ENCODE peak calls at places on chromosomes 7 and 10, in seven cellular contexts. E is IMR-90, A is H9, T is cardiac muscle cell, Y is left lung, U is A549, X is upper lobe of right lung. Q is an unnamed sample.

GRCh38 chr7:150458756-150459155 is 8.3 kb downstream of the GIMAP8 start:
- DNase-seq in E (no peak), A (no peak), T (no peak), Y (no peak), U (no peak), X (no peak), Q (no peak)

GRCh38 chr7:81175291-81175942 is 256.6 kb upstream of the SEMA3C start:
- DNase-seq in E (no peak), A (no peak), T (no peak), Y (no peak), U (peak; percentile 36), X (no peak), Q (no peak)

GRCh38 chr10:1177936-1178335 is 121.8 kb downstream of the WDR37 start:
- DNase-seq in E (no peak), A (no peak), T (no peak), Y (no peak), U (no peak), X (no peak), Q (no peak)

GRCh38 chr7:4837041-4837813 is 24.6 kb downstream of the PAPOLB start:
- DNase-seq in E (no peak), A (no peak), T (no peak), Y (no peak), U (no peak), X (peak; percentile 60), Q (peak; percentile 40)

GRCh38 chr10:132527338-132528063 is 10.1 kb upstream of the INPP5A start:
- DNase-seq in E (no peak), A (no peak), T (no peak), Y (peak; percentile 57), U (no peak), X (no peak), Q (no peak)

GRCh38 chr10:51867956-51868355 is 168.6 kb upstream of the CSTF2T start:
- DNase-seq in E (peak; percentile 99), A (no peak), T (peak; percentile 87), Y (no peak), U (no peak), X (no peak), Q (no peak)

GRCh38 chr10:47022311-47023131 is 111.3 kb downstream of the PTPN20 start:
- DNase-seq in E (no peak), A (no peak), T (no peak), Y (peak; percentile 78), U (no peak), X (peak; percentile 70), Q (peak; percentile 6)

GRCh38 chr10:25056726-25057125 is 40.3 kb downstream of the THNSL1 start:
- DNase-seq in E (no peak), A (no peak), T (no peak), Y (no peak), U (no peak), X (no peak), Q (no peak)

GRCh38 chr10:93458821-93459257 is 23.3 kb downstream of the MYOF start:
- DNase-seq in E (peak; percentile 100), A (peak; percentile 82), T (peak; percentile 99), Y (no peak), U (peak; percentile 99), X (peak; percentile 83), Q (no peak)

GRCh38 chr7:26374665-26375373 is 83.2 kb downstream of the SNX10 start:
- DNase-seq in E (no peak), A (no peak), T (no peak), Y (no peak), U (no peak), X (no peak), Q (no peak)

GRCh38 chr7:84187087-84187805 is 7.3 kb downstream of the SEMA3A start:
- DNase-seq in E (no peak), A (no peak), T (peak; percentile 34), Y (no peak), U (no peak), X (no peak), Q (no peak)

GRCh38 chr10:86047588-86047987 is 319.0 kb downstream of the GRID1 start:
- DNase-seq in E (no peak), A (no peak), T (no peak), Y (no peak), U (no peak), X (no peak), Q (no peak)

GRCh38 chr7:93117327-93117726 is 452 bp downstream of the SAMD9 start:
- DNase-seq in E (no peak), A (no peak), T (peak; percentile 1), Y (no peak), U (no peak), X (no peak), Q (no peak)

GRCh38 chr10:103053659-103054581 is 135.8 kb downstream of the CNNM2 start:
- DNase-seq in E (peak; percentile 88), A (peak; percentile 82), T (peak; percentile 86), Y (peak; percentile 81), U (peak; percentile 85), X (peak; percentile 74), Q (peak; percentile 30)

GRCh38 chr7:155208681-155209477 is 88.8 kb upstream of the INSIG1 start:
- DNase-seq in E (peak; percentile 47), A (no peak), T (peak; percentile 33), Y (peak; percentile 76), U (peak; percentile 37), X (no peak), Q (no peak)

DNA sequence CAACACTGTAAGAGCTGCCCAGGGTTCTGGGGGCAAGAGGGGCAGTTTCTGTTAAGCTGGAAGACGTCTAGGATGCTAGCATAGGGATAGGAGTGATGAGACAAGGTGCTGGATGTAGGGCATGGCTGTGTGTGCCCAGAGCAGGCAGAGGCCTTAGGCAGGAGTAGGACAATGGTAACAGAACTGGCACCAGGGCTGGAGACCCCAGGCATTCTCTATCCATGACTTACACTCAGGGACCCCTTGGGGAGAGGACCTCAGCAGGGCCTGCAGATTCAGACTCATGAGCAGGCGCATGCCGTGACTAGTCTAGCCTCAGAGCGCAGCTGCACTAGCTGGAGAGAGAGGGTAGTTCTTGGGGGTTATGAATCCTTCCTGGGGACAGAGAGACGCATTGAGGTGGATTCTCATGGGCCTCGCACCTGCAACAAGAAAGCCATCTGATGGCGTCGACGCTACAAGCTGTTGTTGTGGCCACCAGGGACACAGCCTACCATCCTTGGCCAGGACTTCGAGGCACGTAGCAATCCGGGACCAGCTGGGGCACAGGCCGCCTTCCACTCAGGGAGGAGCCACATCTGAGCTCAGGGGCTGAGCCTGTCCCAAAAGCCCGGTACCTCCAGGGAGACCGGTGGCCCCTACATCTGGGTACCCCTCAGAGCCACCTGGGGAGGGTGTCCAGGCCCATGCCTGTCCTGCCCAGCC is 474.1 kb downstream of the PTPRN2 start:
- DNase-seq in E (no peak), A (no peak), T (no peak), Y (peak; percentile 57), U (no peak), X (no peak), Q (no peak)
- H3K27ac ChIP-seq in E (no peak overlapping the region), A (no peak overlapping the region), T (no peak overlapping the region), Y (no peak overlapping the region), U (no peak overlapping the region), X (no peak overlapping the region), Q (no peak overlapping the region)

DNA sequence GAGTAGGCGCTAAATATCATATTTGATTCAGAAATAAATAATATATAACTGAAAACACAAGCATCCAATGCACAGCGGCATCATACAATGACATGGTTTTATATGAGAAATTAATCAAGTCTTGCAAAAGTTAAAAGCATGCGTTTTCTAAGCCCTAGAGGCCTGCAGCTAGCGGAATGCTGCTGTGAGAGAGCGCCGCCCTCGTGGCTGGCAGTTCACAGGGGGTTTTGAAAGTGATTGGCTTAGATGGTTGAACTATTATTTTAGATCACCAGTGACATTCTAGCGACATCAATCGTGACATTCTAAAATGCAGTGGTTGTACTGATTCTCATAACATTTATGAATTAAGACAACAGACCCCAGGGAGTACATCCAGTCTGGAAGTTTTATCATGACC is 235.2 kb upstream of the MGMT start:
- DNase-seq in E (no peak), A (no peak), T (no peak), Y (no peak), U (no peak), X (no peak), Q (no peak)
- TF ChIP-seq CTCF in E (no peak), A (peak; percentile 34), T (no peak), Y (no peak), U (no peak), X (no peak), Q (no peak)

GRCh38 chr7:50391386-50391785 is 58.8 kb downstream of the FIGNL1 start:
- DNase-seq in E (no peak), A (no peak), T (no peak), Y (no peak), U (no peak), X (no peak), Q (no peak)
- H3K4me1 ChIP-seq in E (no peaks in the 10 kb centered on the region), A (no peaks in the 10 kb centered on the region), T (peaks cover 3% of the 10 kb centered on the region), Y (peaks cover 17% of the 10 kb centered on the region), U (no peaks in the 10 kb centered on the region), X (no peaks in the 10 kb centered on the region), Q (no peaks in the 10 kb centered on the region)

DNA sequence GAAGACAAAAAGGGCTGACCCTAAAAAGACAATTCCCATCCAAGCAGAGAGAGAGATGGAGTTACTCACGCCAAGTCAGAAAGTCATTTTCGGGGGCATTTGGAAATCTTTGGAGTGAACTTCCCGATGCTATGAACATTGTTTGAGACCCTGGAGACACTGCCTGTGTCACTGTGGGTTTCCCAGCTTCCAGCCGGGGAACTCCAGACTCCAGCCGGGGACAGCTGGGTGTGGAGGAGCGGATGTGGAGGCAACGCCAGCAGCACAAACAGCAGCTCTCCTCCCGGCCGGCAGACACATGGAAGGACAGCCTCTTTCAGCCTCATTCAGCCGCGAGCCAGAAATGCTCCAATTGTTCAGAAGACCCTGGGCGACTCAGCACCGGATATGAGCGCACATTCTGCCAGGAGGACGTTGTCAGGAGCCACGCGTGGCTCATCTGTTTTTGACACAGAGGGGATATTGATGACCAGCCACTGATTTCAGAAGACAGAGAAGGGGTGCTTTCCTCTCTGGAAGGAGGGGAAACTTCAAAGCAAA is 97.6 kb downstream of the PRPF18 start:
- DNase-seq in E (peak; percentile 88), A (no peak), T (peak; percentile 87), Y (no peak), U (no peak), X (peak; percentile 70), Q (no peak)
- H3K27ac ChIP-seq in E (peak overlapping the region; percentile 75), A (no peak overlapping the region), T (no peak overlapping the region), Y (peak overlapping the region; percentile 61), U (no peak overlapping the region), X (peak overlapping the region; percentile 53), Q (no peak overlapping the region)

GRCh38 chr7:114412548-114412947 is 2.1 kb upstream of the FOXP2 start:
- DNase-seq in E (no peak), A (no peak), T (no peak), Y (no peak), U (no peak), X (no peak), Q (no peak)

GRCh38 chr7:114414151-114415053 is at the start of gene FOXP2:
- DNase-seq in E (peak; percentile 48), A (no peak), T (peak; percentile 46), Y (no peak), U (peak; percentile 21), X (no peak), Q (no peak)

GRCh38 chr7:114416089-114416990 is 1.7 kb downstream of the FOXP2 start:
- DNase-seq in E (peak; percentile 40), A (no peak), T (no peak), Y (no peak), U (no peak), X (no peak), Q (no peak)

GRCh38 chr7:114413741-114414140 is 874 bp upstream of the FOXP2 start:
- DNase-seq in E (no peak), A (no peak), T (no peak), Y (no peak), U (no peak), X (no peak), Q (no peak)

GRCh38 chr7:114415054-114415997 is 711 bp downstream of the FOXP2 start:
- DNase-seq in E (no peak), A (no peak), T (no peak), Y (no peak), U (no peak), X (no peak), Q (no peak)
- TF ChIP-seq CTCF in E (no peak), A (no peak), T (no peak), Y (no peak), U (no peak), X (no peak), Q (no peak)

GRCh38 chr10:73589538-73590126 is 1.5 kb downstream of the USP54 start:
- DNase-seq in E (peak; percentile 32), A (no peak), T (peak; percentile 49), Y (no peak), U (no peak), X (no peak), Q (no peak)
- H3K4me1 ChIP-seq in E (peaks cover 9% of the 10 kb centered on the region), A (no peaks in the 10 kb centered on the region), T (peaks cover 21% of the 10 kb centered on the region), Y (peaks cover 55% of the 10 kb centered on the region), U (peaks cover 60% of the 10 kb centered on the region), X (peaks cover 56% of the 10 kb centered on the region), Q (peaks cover 17% of the 10 kb centered on the region)

Q was measured in pancreas.